ENCODE peak calls at places on chromosomes 13 and 19, in nine cellular contexts. B, F, S, P, W, I, R, T and A are unnamed samples.
A peak's percentile ranks its signal among the peaks of the same experiment; 100 is the strongest.

GRCh38 chr13:49733181-49733951 is 42.1 kb upstream of the EBPL start:
- DNase-seq in B (no peak), F (no peak), S (no peak), P (no peak), W (peak; percentile 71), I (no peak), R (no peak), T (peak; percentile 56), A (no peak)

GRCh38 chr19:48724796-48725753 is 5.5 kb upstream of the MAMSTR start:
- DNase-seq in B (no peak), F (no peak), S (no peak), P (no peak), W (no peak), I (peak; percentile 76), R (peak; percentile 52), T (peak; percentile 91), A (no peak)

GRCh38 chr19:5093297-5093858 is 124.5 kb downstream of the KDM4B start:
- DNase-seq in B (no peak), F (no peak), S (no peak), P (peak; percentile 36), W (no peak), I (peak; percentile 87), R (peak; percentile 52), T (no peak), A (no peak)

GRCh38 chr13:76696370-76696769 is 189.8 kb downstream of the KCTD12 start:
- DNase-seq in B (no peak), F (no peak), S (no peak), P (no peak), W (no peak), I (no peak), R (no peak), T (no peak), A (no peak)

GRCh38 chr19:33502991-33503790 is 18.4 kb downstream of the PEPD start:
- DNase-seq in B (no peak), F (no peak), S (peak; percentile 21), P (no peak), W (no peak), I (no peak), R (no peak), T (no peak), A (no peak)

GRCh38 chr19:32406161-32407003 is 812 bp downstream of the DPY19L3 start:
- DNase-seq in B (no peak), F (no peak), S (no peak), P (no peak), W (no peak), I (no peak), R (no peak), T (no peak), A (no peak)

GRCh38 chr19:53424968-53425597 is 6.7 kb upstream of the ZNF761 start:
- DNase-seq in B (peak; percentile 61), F (peak; percentile 47), S (peak; percentile 67), P (peak; percentile 80), W (peak; percentile 77), I (peak; percentile 88), R (peak; percentile 70), T (peak; percentile 43), A (peak; percentile 77)

GRCh38 chr19:46611791-46612190 is 10.7 kb downstream of the CALM3 start:
- DNase-seq in B (no peak), F (no peak), S (no peak), P (no peak), W (no peak), I (peak; percentile 43), R (peak; percentile 13), T (no peak), A (no peak)

GRCh38 chr13:38494445-38494844 is 144.8 kb downstream of the UFM1 start:
- DNase-seq in B (no peak), F (no peak), S (no peak), P (no peak), W (no peak), I (no peak), R (no peak), T (no peak), A (no peak)

GRCh38 chr19:11964858-11965645 is at the start of gene ZNF763:
- DNase-seq in B (peak; percentile 72), F (peak; percentile 85), S (peak; percentile 93), P (peak; percentile 96), W (peak; percentile 99), I (peak; percentile 98), R (peak; percentile 95), T (peak; percentile 76), A (peak; percentile 73)

GRCh38 chr19:46407891-46408426 is 5.4 kb downstream of the CCDC8 start:
- DNase-seq in B (no peak), F (no peak), S (no peak), P (no peak), W (no peak), I (peak; percentile 60), R (no peak), T (no peak), A (no peak)

GRCh38 chr19:15426485-15427349 is 7.9 kb upstream of the AKAP8L start:
- DNase-seq in B (no peak), F (no peak), S (no peak), P (no peak), W (no peak), I (peak; percentile 32), R (no peak), T (no peak), A (no peak)

GRCh38 chr19:51440846-51441409 is 17.3 kb downstream of the SIGLEC8 start:
- DNase-seq in B (peak; percentile 73), F (peak; percentile 20), S (no peak), P (no peak), W (no peak), I (no peak), R (no peak), T (no peak), A (no peak)

GRCh38 chr19:53903055-53903680 is 5.9 kb upstream of the CACNG7 start:
- DNase-seq in B (no peak), F (peak; percentile 26), S (peak; percentile 84), P (no peak), W (peak; percentile 38), I (no peak), R (no peak), T (peak; percentile 52), A (no peak)

GRCh38 chr13:110341445-110342247 is 34.6 kb downstream of the COL4A2 start:
- DNase-seq in B (no peak), F (no peak), S (no peak), P (no peak), W (peak; percentile 59), I (peak; percentile 84), R (no peak), T (peak; percentile 21), A (no peak)

GRCh38 chr13:104510422-104510821 is 1444.2 kb upstream of the SLC10A2 start:
- DNase-seq in B (no peak), F (no peak), S (no peak), P (no peak), W (no peak), I (no peak), R (no peak), T (no peak), A (no peak)

GRCh38 chr13:97544041-97544765 is 110.2 kb downstream of the RAP2A start:
- DNase-seq in B (no peak), F (no peak), S (no peak), P (no peak), W (no peak), I (no peak), R (no peak), T (no peak), A (no peak)

GRCh38 chr19:29255912-29256311 is 43.0 kb upstream of the UQCRFS1 start:
- DNase-seq in B (no peak), F (no peak), S (no peak), P (no peak), W (no peak), I (no peak), R (no peak), T (no peak), A (no peak)

GRCh38 chr13:113226873-113227272 is 17.5 kb downstream of the CUL4A start:
- DNase-seq in B (no peak), F (no peak), S (no peak), P (no peak), W (no peak), I (no peak), R (no peak), T (no peak), A (no peak)
- H3K27me3 ChIP-seq in B (no peaks in the 10 kb centered on the region), F (no peaks in the 10 kb centered on the region), S (no peaks in the 10 kb centered on the region), P (no peaks in the 10 kb centered on the region), W (no peaks in the 10 kb centered on the region), I (no peaks in the 10 kb centered on the region), R (no peaks in the 10 kb centered on the region), T (no peaks in the 10 kb centered on the region), A (no peaks in the 10 kb centered on the region)

GRCh38 chr19:13026478-13026999 is 31.3 kb downstream of the NFIX start:
- DNase-seq in B (no peak), F (no peak), S (no peak), P (peak; percentile 68), W (peak; percentile 49), I (no peak), R (no peak), T (peak; percentile 60), A (no peak)

GRCh38 chr19:13025819-13026477 is 30.7 kb downstream of the NFIX start:
- DNase-seq in B (no peak), F (no peak), S (no peak), P (no peak), W (no peak), I (no peak), R (no peak), T (no peak), A (no peak)

GRCh38 chr19:13027557-13027956 is 32.3 kb downstream of the NFIX start:
- DNase-seq in B (no peak), F (no peak), S (no peak), P (no peak), W (no peak), I (no peak), R (no peak), T (no peak), A (no peak)

GRCh38 chr19:13028027-13028426 is 32.8 kb downstream of the NFIX start:
- DNase-seq in B (no peak), F (no peak), S (no peak), P (no peak), W (no peak), I (no peak), R (no peak), T (no peak), A (no peak)

GRCh38 chr19:13027031-13027430 is 31.8 kb downstream of the NFIX start:
- DNase-seq in B (no peak), F (no peak), S (no peak), P (no peak), W (no peak), I (no peak), R (no peak), T (no peak), A (no peak)
- H3K27me3 ChIP-seq in B (peaks cover 5% of the 10 kb centered on the region), F (peaks cover 21% of the 10 kb centered on the region), S (peaks cover 92% of the 10 kb centered on the region), P (no peaks in the 10 kb centered on the region), W (no peaks in the 10 kb centered on the region), I (no peaks in the 10 kb centered on the region), R (no peaks in the 10 kb centered on the region), T (no peaks in the 10 kb centered on the region), A (peaks cover 3% of the 10 kb centered on the region)

GRCh38 chr13:98768522-98768921 is 16.1 kb upstream of the SLC15A1 start:
- DNase-seq in B (no peak), F (no peak), S (no peak), P (no peak), W (no peak), I (no peak), R (no peak), T (no peak), A (no peak)
- H3K27me3 ChIP-seq in B (no peaks in the 10 kb centered on the region), F (no peaks in the 10 kb centered on the region), S (no peaks in the 10 kb centered on the region), P (peaks cover 3% of the 10 kb centered on the region), W (no peaks in the 10 kb centered on the region), I (no peaks in the 10 kb centered on the region), R (peaks cover 15% of the 10 kb centered on the region), T (no peaks in the 10 kb centered on the region), A (no peaks in the 10 kb centered on the region)

DNA sequence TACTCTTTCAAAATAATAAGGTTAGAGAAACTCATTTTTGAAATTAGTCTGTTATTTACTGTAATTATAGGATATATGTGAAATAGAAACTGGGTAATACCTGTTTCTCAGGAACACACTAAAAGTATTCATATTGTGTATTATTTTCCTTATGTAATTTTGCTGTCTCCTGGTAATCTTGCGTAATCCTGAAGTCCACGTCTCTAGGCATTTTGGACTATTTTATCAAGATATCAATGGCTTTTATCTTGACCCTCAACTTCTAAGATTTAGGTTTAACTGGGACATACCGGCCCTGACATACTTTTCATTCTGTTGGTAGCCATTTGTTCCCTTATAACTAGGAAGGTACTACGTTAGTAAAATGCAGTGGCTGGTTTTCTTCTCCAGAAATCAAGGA is 80.3 kb downstream of the PAN3 start:
- DNase-seq in B (no peak), F (no peak), S (no peak), P (no peak), W (no peak), I (no peak), R (no peak), T (no peak), A (no peak)
- H3K27me3 ChIP-seq in B (no peaks in the 10 kb centered on the region), F (no peaks in the 10 kb centered on the region), S (no peaks in the 10 kb centered on the region), P (no peaks in the 10 kb centered on the region), W (no peaks in the 10 kb centered on the region), I (no peaks in the 10 kb centered on the region), R (no peaks in the 10 kb centered on the region), T (no peaks in the 10 kb centered on the region), A (no peaks in the 10 kb centered on the region)